ENCODE peak calls at places on chromosomes 4 and X, in ten cellular contexts. One of them, this sample, is unnamed.

GRCh38 chr4:122663814-122664610 is 43.1 kb upstream of the IL21 start:
- DNase-seq in left ventricle myocardium inferior: no peak
- DNase-seq in tibial artery: no peak
- DNase-seq in choroid plexus epithelial cell: peak
- DNase-seq in testis: no peak
- DNase-seq in lung: no peak
- DNase-seq in astrocyte of the spinal cord: no peak
- DNase-seq in pancreas: no peak
- DNase-seq in AG10803: peak
- DNase-seq in psoas muscle: no peak
- DNase-seq in this sample: peak

GRCh38 chrX:136586386-136586785 is 54.4 kb downstream of the VGLL1 start:
- DNase-seq in left ventricle myocardium inferior: no peak
- DNase-seq in tibial artery: no peak
- DNase-seq in choroid plexus epithelial cell: peak
- DNase-seq in testis: no peak
- DNase-seq in lung: no peak
- DNase-seq in astrocyte of the spinal cord: peak
- DNase-seq in pancreas: no peak
- DNase-seq in AG10803: peak
- DNase-seq in psoas muscle: no peak
- DNase-seq in this sample: peak

GRCh38 chrX:147217334-147217733 is 402.8 kb upstream of the CXorf51A start:
- DNase-seq in left ventricle myocardium inferior: no peak
- DNase-seq in tibial artery: no peak
- DNase-seq in choroid plexus epithelial cell: no peak
- DNase-seq in testis: no peak
- DNase-seq in lung: no peak
- DNase-seq in astrocyte of the spinal cord: no peak
- DNase-seq in pancreas: no peak
- DNase-seq in AG10803: no peak
- DNase-seq in psoas muscle: no peak
- DNase-seq in this sample: no peak

GRCh38 chr4:64799751-64800150 is 390.5 kb upstream of the TECRL start:
- DNase-seq in left ventricle myocardium inferior: no peak
- DNase-seq in tibial artery: no peak
- DNase-seq in choroid plexus epithelial cell: no peak
- DNase-seq in testis: no peak
- DNase-seq in lung: no peak
- DNase-seq in astrocyte of the spinal cord: no peak
- DNase-seq in pancreas: no peak
- DNase-seq in AG10803: no peak
- DNase-seq in psoas muscle: no peak
- DNase-seq in this sample: no peak

GRCh38 chr4:113593400-113594230 is 167.9 kb downstream of the CAMK2D start:
- DNase-seq in left ventricle myocardium inferior: no peak
- DNase-seq in tibial artery: no peak
- DNase-seq in choroid plexus epithelial cell: no peak
- DNase-seq in testis: no peak
- DNase-seq in lung: no peak
- DNase-seq in astrocyte of the spinal cord: no peak
- DNase-seq in pancreas: no peak
- DNase-seq in AG10803: no peak
- DNase-seq in psoas muscle: no peak
- DNase-seq in this sample: no peak

GRCh38 chr4:113762061-113762850 is 718 bp upstream of the CAMK2D start:
- DNase-seq in left ventricle myocardium inferior: peak
- DNase-seq in tibial artery: peak
- DNase-seq in choroid plexus epithelial cell: peak
- DNase-seq in testis: peak
- DNase-seq in lung: peak
- DNase-seq in astrocyte of the spinal cord: peak
- DNase-seq in pancreas: peak
- DNase-seq in AG10803: peak
- DNase-seq in psoas muscle: peak
- DNase-seq in this sample: peak

GRCh38 chr4:73445383-73446335 is 9.6 kb downstream of the AFP start:
- DNase-seq in left ventricle myocardium inferior: no peak
- DNase-seq in tibial artery: no peak
- DNase-seq in choroid plexus epithelial cell: no peak
- DNase-seq in testis: peak
- DNase-seq in lung: no peak
- DNase-seq in astrocyte of the spinal cord: no peak
- DNase-seq in pancreas: no peak
- DNase-seq in AG10803: no peak
- DNase-seq in psoas muscle: no peak
- DNase-seq in this sample: no peak

GRCh38 chr4:76174216-76174615 is 26.0 kb upstream of the NUP54 start:
- DNase-seq in left ventricle myocardium inferior: no peak
- DNase-seq in tibial artery: no peak
- DNase-seq in choroid plexus epithelial cell: no peak
- DNase-seq in testis: no peak
- DNase-seq in lung: no peak
- DNase-seq in astrocyte of the spinal cord: no peak
- DNase-seq in pancreas: no peak
- DNase-seq in AG10803: no peak
- DNase-seq in psoas muscle: no peak
- DNase-seq in this sample: no peak

DNA sequence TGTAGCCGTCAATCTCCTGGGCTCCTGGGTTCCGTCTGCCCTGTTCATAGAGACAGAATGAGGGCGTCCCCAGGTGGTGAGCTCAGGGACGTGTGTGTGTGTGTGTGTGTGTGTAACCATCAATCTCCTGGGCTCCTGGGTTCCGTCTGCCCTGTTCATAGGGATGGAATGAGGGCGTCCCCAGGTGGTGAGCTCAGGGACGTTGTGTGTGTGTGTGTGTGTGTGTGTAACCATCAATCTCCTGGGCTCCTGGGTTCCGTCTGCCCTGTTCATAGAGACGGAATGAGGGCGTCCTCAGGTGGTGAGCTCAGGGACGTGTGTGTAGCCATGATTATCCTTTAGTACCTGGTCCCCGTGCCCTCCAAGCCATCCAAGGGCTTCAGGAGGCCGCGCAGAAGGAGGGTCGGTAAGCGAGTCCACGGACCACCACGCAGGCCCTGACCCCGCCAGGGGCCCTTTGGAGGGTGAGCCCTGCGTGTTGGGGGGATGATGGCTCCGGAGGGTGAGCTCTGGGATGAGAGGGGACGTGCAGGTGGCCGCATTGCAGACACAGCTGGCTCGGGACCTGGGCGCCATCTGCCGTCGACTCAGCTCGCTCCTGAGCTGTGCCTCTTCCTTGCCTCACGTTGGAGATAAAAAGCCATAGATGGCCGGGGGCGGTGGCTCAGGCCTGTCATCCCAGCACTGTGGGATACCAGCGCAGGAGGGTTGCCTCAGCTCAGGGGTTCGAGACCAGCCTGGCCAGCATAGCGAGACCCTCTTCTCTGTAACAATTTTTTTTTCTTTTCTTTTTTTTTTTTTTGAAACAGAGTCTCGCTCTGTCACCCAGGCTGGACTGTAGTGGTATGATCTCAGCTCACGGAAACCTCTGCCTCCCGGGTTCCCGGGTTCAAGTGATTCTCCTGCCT is 5.4 kb upstream of the GTPBP6 start:
- DNase-seq in left ventricle myocardium inferior: peak
- DNase-seq in tibial artery: peak
- DNase-seq in choroid plexus epithelial cell: peak
- DNase-seq in testis: peak
- DNase-seq in lung: no peak
- DNase-seq in astrocyte of the spinal cord: peak
- DNase-seq in pancreas: peak
- DNase-seq in AG10803: peak
- DNase-seq in psoas muscle: peak
- DNase-seq in this sample: peak
- TF ChIP-seq CTCF in left ventricle myocardium inferior: no peak
- TF ChIP-seq CTCF in tibial artery: no peak
- TF ChIP-seq CTCF in choroid plexus epithelial cell: peak
- TF ChIP-seq CTCF in testis: no peak
- TF ChIP-seq CTCF in lung: no peak
- TF ChIP-seq CTCF in astrocyte of the spinal cord: no peak
- TF ChIP-seq CTCF in pancreas: no peak
- TF ChIP-seq CTCF in AG10803: peak
- TF ChIP-seq CTCF in psoas muscle: no peak
- TF ChIP-seq CTCF in this sample: peak

DNA sequence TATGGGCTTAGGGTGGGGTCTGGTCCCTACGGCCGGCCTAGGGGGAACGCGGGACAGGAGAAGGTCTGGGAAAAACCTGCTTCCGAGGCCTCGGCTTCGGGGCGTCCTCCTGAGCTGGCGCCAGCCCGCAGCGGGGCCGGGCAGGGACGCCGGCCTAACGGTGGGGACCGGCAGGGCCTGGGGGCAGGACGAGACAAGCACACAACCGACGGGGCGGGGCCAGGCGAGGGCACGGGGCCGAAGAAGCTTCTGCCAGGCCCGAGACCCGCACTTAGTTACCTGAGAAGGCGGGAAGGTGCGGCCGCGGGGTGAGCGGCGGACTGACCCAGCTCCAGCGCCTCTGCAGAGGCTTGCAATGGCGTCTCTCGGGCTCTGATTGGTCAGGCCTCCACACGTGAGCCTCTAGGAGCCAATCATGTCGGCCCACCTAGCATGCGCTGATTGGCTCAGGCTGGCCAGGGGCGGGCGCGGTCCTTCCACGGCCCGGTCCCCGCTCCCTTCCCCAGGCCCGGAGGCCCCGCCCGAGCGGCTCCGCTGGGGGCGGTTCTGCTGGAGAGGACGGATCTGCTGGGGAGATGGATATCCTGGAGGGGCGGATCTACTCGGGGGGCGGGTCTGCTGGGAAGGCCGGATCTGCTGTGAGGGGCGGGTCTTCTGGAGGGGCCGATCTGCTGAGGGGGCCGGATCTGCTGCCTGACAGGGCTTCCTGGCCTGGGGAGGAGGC is 44.3 kb downstream of the CPLX1 start:
- DNase-seq in left ventricle myocardium inferior: peak
- DNase-seq in tibial artery: peak
- DNase-seq in choroid plexus epithelial cell: peak
- DNase-seq in testis: peak
- DNase-seq in lung: peak
- DNase-seq in astrocyte of the spinal cord: peak
- DNase-seq in pancreas: peak
- DNase-seq in AG10803: peak
- DNase-seq in psoas muscle: peak
- DNase-seq in this sample: peak
- H3K4me3 ChIP-seq in left ventricle myocardium inferior: peak
- H3K4me3 ChIP-seq in tibial artery: peak
- H3K4me3 ChIP-seq in choroid plexus epithelial cell: peak
- H3K4me3 ChIP-seq in testis: peak
- H3K4me3 ChIP-seq in lung: peak
- H3K4me3 ChIP-seq in astrocyte of the spinal cord: peak
- H3K4me3 ChIP-seq in pancreas: peak
- H3K4me3 ChIP-seq in AG10803: peak
- H3K4me3 ChIP-seq in psoas muscle: peak
- H3K4me3 ChIP-seq in this sample: peak

GRCh38 chr4:17120761-17121160 is 222.3 kb upstream of the LDB2 start:
- DNase-seq in left ventricle myocardium inferior: no peak
- DNase-seq in tibial artery: no peak
- DNase-seq in choroid plexus epithelial cell: no peak
- DNase-seq in testis: no peak
- DNase-seq in lung: no peak
- DNase-seq in astrocyte of the spinal cord: no peak
- DNase-seq in pancreas: no peak
- DNase-seq in AG10803: no peak
- DNase-seq in psoas muscle: no peak
- DNase-seq in this sample: peak
- TF ChIP-seq CTCF in left ventricle myocardium inferior: no peak
- TF ChIP-seq CTCF in tibial artery: no peak
- TF ChIP-seq CTCF in choroid plexus epithelial cell: no peak
- TF ChIP-seq CTCF in testis: no peak
- TF ChIP-seq CTCF in lung: no peak
- TF ChIP-seq CTCF in astrocyte of the spinal cord: no peak
- TF ChIP-seq CTCF in pancreas: no peak
- TF ChIP-seq CTCF in AG10803: no peak
- TF ChIP-seq CTCF in psoas muscle: no peak
- TF ChIP-seq CTCF in this sample: no peak

GRCh38 chr4:40678421-40678820 is 48.8 kb upstream of the RBM47 start:
- DNase-seq in left ventricle myocardium inferior: no peak
- DNase-seq in tibial artery: no peak
- DNase-seq in choroid plexus epithelial cell: no peak
- DNase-seq in testis: no peak
- DNase-seq in lung: no peak
- DNase-seq in astrocyte of the spinal cord: no peak
- DNase-seq in pancreas: no peak
- DNase-seq in AG10803: no peak
- DNase-seq in psoas muscle: no peak
- DNase-seq in this sample: no peak

GRCh38 chr4:40669504-40669903 is 39.8 kb upstream of the RBM47 start:
- DNase-seq in left ventricle myocardium inferior: no peak
- DNase-seq in tibial artery: no peak
- DNase-seq in choroid plexus epithelial cell: no peak
- DNase-seq in testis: no peak
- DNase-seq in lung: no peak
- DNase-seq in astrocyte of the spinal cord: no peak
- DNase-seq in pancreas: no peak
- DNase-seq in AG10803: no peak
- DNase-seq in psoas muscle: no peak
- DNase-seq in this sample: no peak

GRCh38 chr4:40675166-40675565 is 45.5 kb upstream of the RBM47 start:
- DNase-seq in left ventricle myocardium inferior: no peak
- DNase-seq in tibial artery: no peak
- DNase-seq in choroid plexus epithelial cell: no peak
- DNase-seq in testis: no peak
- DNase-seq in lung: no peak
- DNase-seq in astrocyte of the spinal cord: no peak
- DNase-seq in pancreas: no peak
- DNase-seq in AG10803: no peak
- DNase-seq in psoas muscle: no peak
- DNase-seq in this sample: no peak

DNA sequence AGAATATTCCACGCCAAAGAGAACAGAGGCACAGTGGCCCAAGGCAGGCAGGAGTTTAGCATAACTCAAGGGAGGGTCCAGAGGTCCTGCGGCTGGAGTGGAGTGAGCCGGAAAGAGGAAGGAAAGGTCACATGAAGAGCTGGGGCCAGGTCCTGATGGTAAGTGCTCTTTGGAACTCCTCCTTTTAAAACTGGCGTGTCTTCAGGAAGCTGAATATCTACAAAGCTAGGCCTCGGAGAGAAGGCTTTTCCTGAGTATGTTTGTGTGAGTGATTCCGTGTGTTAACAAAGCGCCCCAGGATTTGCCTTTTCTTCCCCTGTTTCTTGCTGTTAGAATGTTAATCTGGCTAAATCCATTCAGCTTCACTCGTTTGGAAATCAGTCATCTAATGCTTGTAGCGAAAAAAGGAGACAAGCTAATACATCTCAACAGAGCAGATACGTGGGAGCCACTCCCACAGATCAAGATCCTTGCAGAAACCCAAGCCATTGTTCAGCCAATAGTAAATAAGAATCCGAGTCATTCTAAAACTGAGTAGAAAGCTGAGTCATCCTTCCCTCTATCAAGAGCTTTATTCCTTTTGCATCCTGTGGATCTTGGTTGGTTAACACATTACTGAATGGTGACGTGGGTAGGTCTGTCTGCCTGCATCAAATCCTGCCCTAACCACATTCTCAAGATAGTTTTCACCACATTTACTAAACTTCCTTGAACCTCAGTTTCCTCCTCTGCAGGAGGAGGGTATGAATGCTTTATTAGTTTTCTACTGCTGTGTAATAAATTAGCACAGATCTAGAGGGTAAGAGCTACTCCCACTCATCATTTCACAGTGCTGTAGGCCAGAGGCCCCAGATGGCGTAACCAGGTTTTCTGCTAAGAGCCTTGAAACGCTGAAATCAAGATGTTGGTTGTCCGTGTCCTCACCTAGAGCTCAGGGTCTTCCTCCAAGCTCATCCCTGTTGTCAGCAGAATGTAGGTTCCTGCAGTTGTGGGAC is 43.2 kb upstream of the RBM47 start:
- DNase-seq in left ventricle myocardium inferior: peak
- DNase-seq in tibial artery: peak
- DNase-seq in choroid plexus epithelial cell: peak
- DNase-seq in testis: peak
- DNase-seq in lung: peak
- DNase-seq in astrocyte of the spinal cord: peak
- DNase-seq in pancreas: no peak
- DNase-seq in AG10803: peak
- DNase-seq in psoas muscle: peak
- DNase-seq in this sample: peak
- H3K4me3 ChIP-seq in left ventricle myocardium inferior: no peak
- H3K4me3 ChIP-seq in tibial artery: no peak
- H3K4me3 ChIP-seq in choroid plexus epithelial cell: no peak
- H3K4me3 ChIP-seq in testis: no peak
- H3K4me3 ChIP-seq in lung: no peak
- H3K4me3 ChIP-seq in astrocyte of the spinal cord: no peak
- H3K4me3 ChIP-seq in pancreas: no peak
- H3K4me3 ChIP-seq in AG10803: no peak
- H3K4me3 ChIP-seq in psoas muscle: no peak
- H3K4me3 ChIP-seq in this sample: no peak

This sample was measured in fibroblast of the aortic adventitia.